ENCODE peak calls at places on chromosomes 2 and 18, in five cellular contexts. One of them, this sample, is unnamed.

GRCh38 chr2:168034586-168034985 is 212.8 kb downstream of the STK39 start:
- DNase-seq in epithelial cell of esophagus: no peak
- DNase-seq in cardiac fibroblast: no peak
- DNase-seq in neural progenitor cell: no peak
- DNase-seq in cardiac muscle cell: no peak
- DNase-seq in this sample: no peak

GRCh38 chr2:109367679-109368078 is 238.7 kb downstream of the SH3RF3 start:
- DNase-seq in cardiac muscle cell: no peak
- DNase-seq in cardiac fibroblast: no peak
- DNase-seq in neural progenitor cell: no peak
- DNase-seq in epithelial cell of esophagus: no peak
- DNase-seq in this sample: no peak

GRCh38 chr2:226691265-226691664 is 108.4 kb downstream of the IRS1 start:
- DNase-seq in neural progenitor cell: no peak
- DNase-seq in cardiac muscle cell: no peak
- DNase-seq in epithelial cell of esophagus: peak
- DNase-seq in cardiac fibroblast: peak
- DNase-seq in this sample: no peak

GRCh38 chr2:57075226-57075625 is 891.4 kb downstream of the CCDC85A start:
- DNase-seq in epithelial cell of esophagus: peak
- DNase-seq in cardiac fibroblast: no peak
- DNase-seq in neural progenitor cell: no peak
- DNase-seq in cardiac muscle cell: no peak
- DNase-seq in this sample: no peak

GRCh38 chr2:60746318-60746717 is 9.8 kb upstream of the PAPOLG start:
- DNase-seq in neural progenitor cell: no peak
- DNase-seq in cardiac fibroblast: no peak
- DNase-seq in cardiac muscle cell: no peak
- DNase-seq in epithelial cell of esophagus: peak
- DNase-seq in this sample: no peak

GRCh38 chr2:21599417-21599816 is 475.6 kb downstream of the TDRD15 start:
- DNase-seq in epithelial cell of esophagus: no peak
- DNase-seq in cardiac fibroblast: no peak
- DNase-seq in neural progenitor cell: no peak
- DNase-seq in cardiac muscle cell: no peak
- DNase-seq in this sample: no peak

GRCh38 chr2:182240862-182241371 is 185.9 kb downstream of the PDE1A start:
- DNase-seq in cardiac fibroblast: peak
- DNase-seq in cardiac muscle cell: peak
- DNase-seq in neural progenitor cell: peak
- DNase-seq in epithelial cell of esophagus: peak
- DNase-seq in this sample: no peak

GRCh38 chr2:10497797-10498251 is 49.7 kb upstream of the ODC1 start:
- DNase-seq in cardiac muscle cell: no peak
- DNase-seq in cardiac fibroblast: peak
- DNase-seq in neural progenitor cell: no peak
- DNase-seq in epithelial cell of esophagus: peak
- DNase-seq in this sample: no peak

GRCh38 chr2:112921982-112922381 is 11.0 kb downstream of the IL37 start:
- DNase-seq in cardiac muscle cell: no peak
- DNase-seq in cardiac fibroblast: no peak
- DNase-seq in neural progenitor cell: no peak
- DNase-seq in epithelial cell of esophagus: no peak
- DNase-seq in this sample: no peak

GRCh38 chr2:113255140-113256070 is 23.3 kb downstream of the PAX8 start:
- DNase-seq in epithelial cell of esophagus: no peak
- DNase-seq in cardiac fibroblast: no peak
- DNase-seq in cardiac muscle cell: no peak
- DNase-seq in neural progenitor cell: no peak
- DNase-seq in this sample: no peak

GRCh38 chr2:35410431-35411061 is 945.0 kb upstream of the CRIM1 start:
- DNase-seq in cardiac muscle cell: peak
- DNase-seq in neural progenitor cell: peak
- DNase-seq in cardiac fibroblast: peak
- DNase-seq in epithelial cell of esophagus: peak
- DNase-seq in this sample: no peak

GRCh38 chr2:122166820-122167219 is 411.4 kb downstream of the TSN start:
- DNase-seq in cardiac fibroblast: no peak
- DNase-seq in epithelial cell of esophagus: no peak
- DNase-seq in cardiac muscle cell: no peak
- DNase-seq in neural progenitor cell: no peak
- DNase-seq in this sample: no peak

GRCh38 chr2:31079665-31080064 is 58.6 kb downstream of the GALNT14 start:
- DNase-seq in cardiac muscle cell: peak
- DNase-seq in epithelial cell of esophagus: no peak
- DNase-seq in neural progenitor cell: peak
- DNase-seq in cardiac fibroblast: no peak
- DNase-seq in this sample: no peak

DNA sequence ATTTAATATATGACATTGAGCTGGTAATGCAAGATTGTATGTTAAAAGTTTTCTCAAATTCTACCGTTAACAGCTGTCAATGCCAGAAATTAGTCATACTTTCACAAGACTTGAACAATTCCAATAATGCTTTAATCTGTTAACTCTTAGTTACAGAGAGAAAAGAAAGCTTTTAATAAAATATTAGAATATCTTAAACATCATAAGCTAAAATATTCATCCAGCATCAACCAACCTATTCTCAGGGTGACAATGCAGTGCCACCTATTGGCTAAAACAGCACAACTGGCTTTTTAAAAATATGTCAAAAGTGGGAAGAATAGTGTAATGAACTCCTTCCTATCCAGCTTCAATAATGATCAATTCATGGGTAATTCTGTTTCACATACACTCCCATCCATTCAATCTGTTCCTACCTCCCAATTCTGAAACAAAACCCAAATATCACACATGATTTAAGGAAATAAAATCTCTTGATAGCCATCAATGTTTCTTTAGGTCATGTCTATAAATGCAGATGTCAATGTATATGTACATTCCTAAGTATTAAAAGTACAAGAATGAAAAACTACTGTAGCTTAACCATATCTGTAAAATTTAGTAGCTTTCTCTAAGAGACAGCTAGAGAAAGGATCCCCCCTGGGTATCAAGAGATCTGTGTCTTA is 79.8 kb upstream of the CCDC141 start:
- DNase-seq in epithelial cell of esophagus: peak
- DNase-seq in cardiac fibroblast: peak
- DNase-seq in neural progenitor cell: peak
- DNase-seq in cardiac muscle cell: peak
- DNase-seq in this sample: no peak
- TF ChIP-seq CTCF in epithelial cell of esophagus: peak
- TF ChIP-seq CTCF in cardiac fibroblast: peak
- TF ChIP-seq CTCF in neural progenitor cell: peak
- TF ChIP-seq CTCF in cardiac muscle cell: peak
- TF ChIP-seq CTCF in this sample: peak

DNA sequence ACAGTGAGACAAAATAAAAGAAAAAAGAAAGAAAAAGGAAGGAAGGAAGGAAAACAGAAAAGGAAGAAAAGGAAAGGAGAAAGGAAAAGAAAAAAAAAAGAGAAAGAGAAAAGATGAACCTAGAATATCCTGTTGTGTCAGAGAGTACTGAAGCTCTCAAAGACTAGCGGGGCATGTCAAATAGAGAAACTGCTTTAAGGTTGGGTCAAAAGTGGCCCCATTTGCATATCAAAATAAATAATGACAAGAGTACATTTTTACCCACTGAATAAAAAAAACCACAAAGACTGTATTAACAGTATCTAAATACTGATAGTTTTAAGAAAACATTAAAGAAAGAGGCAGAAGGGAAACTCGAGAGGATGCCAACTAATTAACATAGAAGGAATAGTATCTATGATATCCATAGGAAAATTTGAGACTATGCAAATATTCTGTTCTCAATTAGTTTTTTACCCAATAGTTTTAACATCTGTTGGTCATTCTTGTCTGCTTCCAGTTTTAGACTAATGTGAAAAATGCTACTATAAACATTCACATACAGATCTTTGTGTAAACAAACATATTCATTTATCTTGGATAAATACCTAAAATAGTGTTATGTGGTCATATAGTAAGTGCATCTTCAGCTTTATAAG is 53.2 kb downstream of the SFXN5 start:
- DNase-seq in neural progenitor cell: no peak
- DNase-seq in cardiac fibroblast: peak
- DNase-seq in cardiac muscle cell: no peak
- DNase-seq in epithelial cell of esophagus: no peak
- DNase-seq in this sample: no peak
- TF ChIP-seq CTCF in neural progenitor cell: no peak
- TF ChIP-seq CTCF in cardiac fibroblast: no peak
- TF ChIP-seq CTCF in cardiac muscle cell: no peak
- TF ChIP-seq CTCF in epithelial cell of esophagus: no peak
- TF ChIP-seq CTCF in this sample: no peak

DNA sequence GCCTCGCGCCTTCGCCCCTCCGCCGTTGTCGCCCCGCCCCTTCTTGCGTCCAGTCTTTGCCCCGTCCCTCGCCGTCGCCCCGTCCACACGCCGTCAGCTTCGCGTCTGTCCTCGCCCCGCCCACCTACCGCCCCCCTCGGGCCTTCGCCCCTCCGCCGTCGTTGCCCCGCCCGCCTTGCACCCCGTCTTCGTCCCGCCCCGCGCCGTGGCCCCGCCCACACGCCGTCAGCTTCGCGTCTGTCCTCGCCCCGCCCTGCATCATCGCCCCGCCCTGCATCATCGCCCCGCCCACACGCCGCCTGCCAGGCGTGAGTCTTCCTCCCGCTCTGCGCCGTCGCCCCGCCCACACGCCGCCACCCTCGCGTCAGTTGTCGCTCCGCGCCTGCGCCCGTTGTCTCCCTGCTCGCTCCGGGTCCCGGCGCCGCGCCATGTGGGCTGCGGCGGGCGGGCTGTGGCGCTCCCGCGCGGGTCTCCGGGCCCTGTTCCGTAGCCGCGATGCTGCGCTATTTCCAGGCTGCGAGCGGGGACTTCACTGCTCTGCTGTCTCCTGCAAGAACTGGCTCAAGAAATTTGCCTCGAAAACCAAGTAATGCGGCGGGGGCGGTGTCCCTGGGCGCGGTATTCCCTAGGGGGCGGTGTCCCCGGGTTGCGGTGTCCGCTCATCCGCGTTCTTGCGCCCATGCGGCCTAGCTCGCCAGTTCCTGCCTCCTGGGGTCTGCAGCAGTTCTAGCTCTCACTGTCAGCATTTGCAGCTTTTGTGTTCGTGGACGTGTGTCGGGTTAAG is at the start of gene RBFA:
- DNase-seq in cardiac muscle cell: no peak
- DNase-seq in epithelial cell of esophagus: peak
- DNase-seq in cardiac fibroblast: peak
- DNase-seq in neural progenitor cell: peak
- DNase-seq in this sample: no peak
- TF ChIP-seq CTCF in cardiac muscle cell: peak
- TF ChIP-seq CTCF in epithelial cell of esophagus: peak
- TF ChIP-seq CTCF in cardiac fibroblast: no peak
- TF ChIP-seq CTCF in neural progenitor cell: peak
- TF ChIP-seq CTCF in this sample: peak

DNA sequence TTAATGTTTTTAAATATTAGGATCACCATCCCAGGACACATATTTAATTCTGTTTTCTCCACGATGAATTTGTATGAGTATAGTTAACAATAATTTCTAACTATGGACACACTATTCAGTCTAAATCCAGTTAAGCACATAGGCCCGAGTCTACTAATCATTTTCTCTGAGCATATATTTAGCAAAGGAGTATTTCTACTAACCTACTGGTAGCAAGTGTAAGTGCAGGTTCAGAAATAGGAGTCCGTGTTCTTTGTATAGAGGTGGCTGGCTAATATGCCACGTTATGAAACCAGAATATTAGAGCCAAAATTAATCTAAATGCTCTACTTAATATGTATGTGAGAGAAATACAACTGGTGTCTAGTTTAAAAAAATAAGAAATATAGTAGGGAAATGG is 416.6 kb upstream of the NXPH2 start:
- DNase-seq in cardiac fibroblast: no peak
- DNase-seq in epithelial cell of esophagus: no peak
- DNase-seq in neural progenitor cell: no peak
- DNase-seq in cardiac muscle cell: no peak
- DNase-seq in this sample: no peak
- TF ChIP-seq CTCF in cardiac fibroblast: no peak
- TF ChIP-seq CTCF in epithelial cell of esophagus: no peak
- TF ChIP-seq CTCF in neural progenitor cell: peak
- TF ChIP-seq CTCF in cardiac muscle cell: no peak
- TF ChIP-seq CTCF in this sample: no peak

GRCh38 chr2:47043142-47043890 is 111.8 kb downstream of the STPG4 start:
- DNase-seq in neural progenitor cell: no peak
- DNase-seq in cardiac muscle cell: no peak
- DNase-seq in epithelial cell of esophagus: peak
- DNase-seq in cardiac fibroblast: peak
- DNase-seq in this sample: no peak
- TF ChIP-seq CTCF in neural progenitor cell: no peak
- TF ChIP-seq CTCF in cardiac muscle cell: no peak
- TF ChIP-seq CTCF in epithelial cell of esophagus: no peak
- TF ChIP-seq CTCF in cardiac fibroblast: no peak
- TF ChIP-seq CTCF in this sample: no peak

GRCh38 chr2:176814740-176815367 is 397.7 kb upstream of the HNRNPA3 start:
- DNase-seq in cardiac fibroblast: peak
- DNase-seq in neural progenitor cell: peak
- DNase-seq in epithelial cell of esophagus: peak
- DNase-seq in cardiac muscle cell: peak
- DNase-seq in this sample: no peak
- TF ChIP-seq CTCF in cardiac fibroblast: peak
- TF ChIP-seq CTCF in neural progenitor cell: peak
- TF ChIP-seq CTCF in epithelial cell of esophagus: peak
- TF ChIP-seq CTCF in cardiac muscle cell: peak
- TF ChIP-seq CTCF in this sample: peak

This sample was measured in chondrocyte.